ENCODE peak calls at places on chromosomes 5 and 9, in seven cellular contexts. One of them, this sample, is unnamed.

GRCh38 chr9:69798737-69799136 is 21.9 kb upstream of the CFAP95 start:
- DNase-seq in IMR-90: peak
- DNase-seq in mesendoderm: no peak
- DNase-seq in mesenchymal stem cell: peak
- DNase-seq in H1: no peak
- DNase-seq in trophoblast cell: no peak
- DNase-seq in neuronal stem cell: no peak
- DNase-seq in this sample: no peak

GRCh38 chr5:131952286-131952857 is 6.9 kb upstream of the MEIKIN start:
- DNase-seq in H1: no peak
- DNase-seq in mesenchymal stem cell: no peak
- DNase-seq in mesendoderm: no peak
- DNase-seq in neuronal stem cell: no peak
- DNase-seq in trophoblast cell: no peak
- DNase-seq in IMR-90: peak
- DNase-seq in this sample: no peak

GRCh38 chr5:36200513-36200912 is 41.2 kb downstream of the NADK2 start:
- DNase-seq in mesenchymal stem cell: no peak
- DNase-seq in H1: no peak
- DNase-seq in mesendoderm: no peak
- DNase-seq in neuronal stem cell: no peak
- DNase-seq in trophoblast cell: peak
- DNase-seq in IMR-90: peak
- DNase-seq in this sample: no peak

GRCh38 chr9:93899609-93900435 is 55.3 kb downstream of the BARX1 start:
- DNase-seq in mesenchymal stem cell: no peak
- DNase-seq in mesendoderm: no peak
- DNase-seq in IMR-90: no peak
- DNase-seq in H1: peak
- DNase-seq in neuronal stem cell: no peak
- DNase-seq in trophoblast cell: no peak
- DNase-seq in this sample: no peak

GRCh38 chr5:95403996-95404395 is 12.8 kb downstream of the FAM81B start:
- DNase-seq in H1: no peak
- DNase-seq in trophoblast cell: no peak
- DNase-seq in mesendoderm: no peak
- DNase-seq in neuronal stem cell: no peak
- DNase-seq in mesenchymal stem cell: no peak
- DNase-seq in IMR-90: no peak
- DNase-seq in this sample: no peak

GRCh38 chr5:14595189-14595588 is 13.6 kb downstream of the OTULINL start:
- DNase-seq in mesenchymal stem cell: peak
- DNase-seq in IMR-90: no peak
- DNase-seq in neuronal stem cell: no peak
- DNase-seq in H1: no peak
- DNase-seq in trophoblast cell: no peak
- DNase-seq in mesendoderm: no peak
- DNase-seq in this sample: no peak

GRCh38 chr9:87766697-87767096 is 40.8 kb downstream of the CTSL start:
- DNase-seq in mesendoderm: peak
- DNase-seq in trophoblast cell: peak
- DNase-seq in neuronal stem cell: no peak
- DNase-seq in H1: no peak
- DNase-seq in IMR-90: no peak
- DNase-seq in mesenchymal stem cell: no peak
- DNase-seq in this sample: peak

GRCh38 chr9:120926397-120926928 is at the start of gene TRAF1:
- DNase-seq in mesenchymal stem cell: no peak
- DNase-seq in neuronal stem cell: no peak
- DNase-seq in IMR-90: peak
- DNase-seq in H1: no peak
- DNase-seq in mesendoderm: no peak
- DNase-seq in trophoblast cell: no peak
- DNase-seq in this sample: no peak

GRCh38 chr5:145825751-145826180 is 9.4 kb downstream of the PRELID2 start:
- DNase-seq in IMR-90: peak
- DNase-seq in trophoblast cell: peak
- DNase-seq in mesendoderm: peak
- DNase-seq in H1: no peak
- DNase-seq in neuronal stem cell: peak
- DNase-seq in mesenchymal stem cell: peak
- DNase-seq in this sample: no peak

GRCh38 chr9:130327781-130328348 is 62.3 kb downstream of the HMCN2 start:
- DNase-seq in mesendoderm: no peak
- DNase-seq in trophoblast cell: peak
- DNase-seq in neuronal stem cell: no peak
- DNase-seq in IMR-90: peak
- DNase-seq in H1: no peak
- DNase-seq in mesenchymal stem cell: peak
- DNase-seq in this sample: no peak

GRCh38 chr5:79109527-79110492 is 1.8 kb upstream of the BHMT start:
- DNase-seq in trophoblast cell: peak
- DNase-seq in H1: peak
- DNase-seq in mesenchymal stem cell: no peak
- DNase-seq in IMR-90: no peak
- DNase-seq in mesendoderm: peak
- DNase-seq in neuronal stem cell: no peak
- DNase-seq in this sample: peak

GRCh38 chr5:113020461-113021273 is 44.1 kb downstream of the DCP2 start:
- DNase-seq in neuronal stem cell: no peak
- DNase-seq in mesenchymal stem cell: peak
- DNase-seq in H1: no peak
- DNase-seq in IMR-90: peak
- DNase-seq in trophoblast cell: no peak
- DNase-seq in mesendoderm: no peak
- DNase-seq in this sample: no peak

GRCh38 chr5:157732784-157733262 is 1.6 kb downstream of the THG1L start:
- DNase-seq in IMR-90: no peak
- DNase-seq in neuronal stem cell: no peak
- DNase-seq in mesenchymal stem cell: peak
- DNase-seq in mesendoderm: no peak
- DNase-seq in trophoblast cell: no peak
- DNase-seq in H1: no peak
- DNase-seq in this sample: no peak

GRCh38 chr5:53331463-53331862 is 149.0 kb upstream of the FST start:
- DNase-seq in mesendoderm: no peak
- DNase-seq in H1: no peak
- DNase-seq in trophoblast cell: no peak
- DNase-seq in neuronal stem cell: no peak
- DNase-seq in IMR-90: peak
- DNase-seq in mesenchymal stem cell: peak
- DNase-seq in this sample: no peak

GRCh38 chr9:137665226-137665625 is 46.4 kb downstream of the EHMT1 start:
- DNase-seq in trophoblast cell: no peak
- DNase-seq in IMR-90: no peak
- DNase-seq in mesenchymal stem cell: no peak
- DNase-seq in mesendoderm: no peak
- DNase-seq in neuronal stem cell: no peak
- DNase-seq in H1: no peak
- DNase-seq in this sample: no peak

GRCh38 chr5:156149203-156149602 is 177.8 kb upstream of the SGCD start:
- DNase-seq in IMR-90: peak
- DNase-seq in H1: no peak
- DNase-seq in mesenchymal stem cell: no peak
- DNase-seq in mesendoderm: no peak
- DNase-seq in neuronal stem cell: no peak
- DNase-seq in trophoblast cell: no peak
- DNase-seq in this sample: no peak

GRCh38 chr5:66779535-66779934 is 183.3 kb downstream of the MAST4 start:
- DNase-seq in H1: no peak
- DNase-seq in IMR-90: no peak
- DNase-seq in mesenchymal stem cell: no peak
- DNase-seq in mesendoderm: no peak
- DNase-seq in neuronal stem cell: no peak
- DNase-seq in trophoblast cell: no peak
- DNase-seq in this sample: no peak

GRCh38 chr5:10192309-10192708 is 57.4 kb downstream of the ATPSCKMT start:
- DNase-seq in neuronal stem cell: no peak
- DNase-seq in trophoblast cell: no peak
- DNase-seq in mesendoderm: no peak
- DNase-seq in IMR-90: peak
- DNase-seq in mesenchymal stem cell: no peak
- DNase-seq in H1: no peak
- DNase-seq in this sample: no peak

GRCh38 chr9:15966471-15966870 is 413.6 kb downstream of the CCDC171 start:
- DNase-seq in H1: no peak
- DNase-seq in IMR-90: no peak
- DNase-seq in neuronal stem cell: no peak
- DNase-seq in mesenchymal stem cell: no peak
- DNase-seq in mesendoderm: no peak
- DNase-seq in trophoblast cell: peak
- DNase-seq in this sample: no peak

GRCh38 chr5:14569948-14570691 is 11.5 kb upstream of the OTULINL start:
- DNase-seq in IMR-90: no peak
- DNase-seq in mesenchymal stem cell: no peak
- DNase-seq in neuronal stem cell: no peak
- DNase-seq in H1: no peak
- DNase-seq in trophoblast cell: peak
- DNase-seq in mesendoderm: no peak
- DNase-seq in this sample: no peak

GRCh38 chr9:109113239-109113638 is 6.5 kb downstream of the TMEM245 start:
- DNase-seq in IMR-90: no peak
- DNase-seq in trophoblast cell: no peak
- DNase-seq in neuronal stem cell: no peak
- DNase-seq in H1: no peak
- DNase-seq in mesenchymal stem cell: no peak
- DNase-seq in mesendoderm: no peak
- DNase-seq in this sample: no peak

GRCh38 chr9:100549048-100549447 is 28.8 kb upstream of the CAVIN4 start:
- DNase-seq in trophoblast cell: no peak
- DNase-seq in mesenchymal stem cell: no peak
- DNase-seq in H1: no peak
- DNase-seq in mesendoderm: no peak
- DNase-seq in neuronal stem cell: no peak
- DNase-seq in IMR-90: no peak
- DNase-seq in this sample: no peak

GRCh38 chr5:39014544-39014943 is 59.7 kb downstream of the RICTOR start:
- DNase-seq in trophoblast cell: no peak
- DNase-seq in mesenchymal stem cell: peak
- DNase-seq in neuronal stem cell: no peak
- DNase-seq in mesendoderm: peak
- DNase-seq in IMR-90: peak
- DNase-seq in H1: no peak
- DNase-seq in this sample: no peak

GRCh38 chr5:169648725-169649124 is 11.7 kb downstream of the DOCK2 start:
- DNase-seq in IMR-90: peak
- DNase-seq in mesendoderm: no peak
- DNase-seq in H1: no peak
- DNase-seq in mesenchymal stem cell: no peak
- DNase-seq in neuronal stem cell: no peak
- DNase-seq in trophoblast cell: no peak
- DNase-seq in this sample: peak

GRCh38 chr5:41871866-41872265 is 1.6 kb upstream of the OXCT1 start:
- DNase-seq in IMR-90: peak
- DNase-seq in H1: no peak
- DNase-seq in mesenchymal stem cell: no peak
- DNase-seq in neuronal stem cell: no peak
- DNase-seq in trophoblast cell: no peak
- DNase-seq in mesendoderm: no peak
- DNase-seq in this sample: no peak

GRCh38 chr5:41869739-41870620 is at the start of gene OXCT1:
- DNase-seq in H1: peak
- DNase-seq in trophoblast cell: peak
- DNase-seq in mesendoderm: peak
- DNase-seq in mesenchymal stem cell: peak
- DNase-seq in IMR-90: peak
- DNase-seq in neuronal stem cell: peak
- DNase-seq in this sample: peak

GRCh38 chr5:41869150-41869738 is 981 bp downstream of the OXCT1 start:
- DNase-seq in mesenchymal stem cell: no peak
- DNase-seq in trophoblast cell: no peak
- DNase-seq in neuronal stem cell: no peak
- DNase-seq in H1: no peak
- DNase-seq in IMR-90: peak
- DNase-seq in mesendoderm: peak
- DNase-seq in this sample: peak

GRCh38 chr5:41874512-41875060 is 4.4 kb upstream of the OXCT1 start:
- DNase-seq in H1: no peak
- DNase-seq in IMR-90: no peak
- DNase-seq in mesendoderm: no peak
- DNase-seq in trophoblast cell: no peak
- DNase-seq in mesenchymal stem cell: no peak
- DNase-seq in neuronal stem cell: no peak
- DNase-seq in this sample: no peak

GRCh38 chr5:41870621-41871048 is 410 bp upstream of the OXCT1 start:
- DNase-seq in IMR-90: no peak
- DNase-seq in neuronal stem cell: no peak
- DNase-seq in H1: no peak
- DNase-seq in trophoblast cell: no peak
- DNase-seq in mesendoderm: no peak
- DNase-seq in mesenchymal stem cell: no peak
- DNase-seq in this sample: no peak
- H3K9ac ChIP-seq in IMR-90: peak
- H3K9ac ChIP-seq in neuronal stem cell: peak
- H3K9ac ChIP-seq in H1: no peak
- H3K9ac ChIP-seq in trophoblast cell: no peak
- H3K9ac ChIP-seq in mesendoderm: peak
- H3K9ac ChIP-seq in mesenchymal stem cell: peak
- H3K9ac ChIP-seq in this sample: no peak

GRCh38 chr9:136083558-136084190 is 11.4 kb downstream of the NACC2 start:
- DNase-seq in mesenchymal stem cell: no peak
- DNase-seq in trophoblast cell: no peak
- DNase-seq in mesendoderm: no peak
- DNase-seq in IMR-90: no peak
- DNase-seq in neuronal stem cell: no peak
- DNase-seq in H1: no peak
- DNase-seq in this sample: peak
- H3K27ac ChIP-seq in mesenchymal stem cell: no peak
- H3K27ac ChIP-seq in trophoblast cell: no peak
- H3K27ac ChIP-seq in mesendoderm: no peak
- H3K27ac ChIP-seq in IMR-90: no peak
- H3K27ac ChIP-seq in neuronal stem cell: no peak
- H3K27ac ChIP-seq in H1: no peak
- H3K27ac ChIP-seq in this sample: no peak

GRCh38 chr9:123893831-123894460 is 36.0 kb downstream of the DENND1A start:
- DNase-seq in mesenchymal stem cell: peak
- DNase-seq in mesendoderm: peak
- DNase-seq in IMR-90: peak
- DNase-seq in trophoblast cell: no peak
- DNase-seq in H1: no peak
- DNase-seq in neuronal stem cell: no peak
- DNase-seq in this sample: no peak
- H3K18ac ChIP-seq in mesenchymal stem cell: peak
- H3K18ac ChIP-seq in mesendoderm: no peak
- H3K18ac ChIP-seq in IMR-90: no peak
- H3K18ac ChIP-seq in trophoblast cell: no peak
- H3K18ac ChIP-seq in H1: no peak
- H3K18ac ChIP-seq in neuronal stem cell: no peak
- H3K18ac ChIP-seq in this sample: no peak

GRCh38 chr9:36100532-36100931 is 36.0 kb upstream of the GLIPR2 start:
- DNase-seq in mesendoderm: peak
- DNase-seq in neuronal stem cell: peak
- DNase-seq in IMR-90: peak
- DNase-seq in mesenchymal stem cell: peak
- DNase-seq in trophoblast cell: no peak
- DNase-seq in H1: no peak
- DNase-seq in this sample: no peak
- H3K9ac ChIP-seq in mesendoderm: no peak
- H3K9ac ChIP-seq in neuronal stem cell: no peak
- H3K9ac ChIP-seq in IMR-90: peak
- H3K9ac ChIP-seq in mesenchymal stem cell: no peak
- H3K9ac ChIP-seq in trophoblast cell: no peak
- H3K9ac ChIP-seq in H1: no peak
- H3K9ac ChIP-seq in this sample: no peak